ENCODE peak calls at places on chromosome 3, in five cellular contexts. W is astrocyte of the spinal cord; Y is body of pancreas; C is CD8-positive, alpha-beta T cell; Z is PC-3. U is an unnamed sample.

GRCh38 chr3:47343471-47343971 is 37.3 kb upstream of the PTPN23 start:
- DNase-seq in W (no peak), Z (no peak), Y (no peak), C (no peak), U (no peak)

GRCh38 chr3:188037116-188037718 is 116.7 kb upstream of the LPP start:
- DNase-seq in Z (peak), C (no peak), Y (peak), W (peak), U (peak)

GRCh38 chr3:194255252-194256039 is 95.7 kb downstream of the CPN2 start:
- DNase-seq in W (no peak), C (peak), Y (peak), Z (no peak), U (no peak)

GRCh38 chr3:11612515-11613184 is 31.1 kb downstream of the VGLL4 start:
- DNase-seq in Y (no peak), C (no peak), W (no peak), Z (no peak), U (no peak)

GRCh38 chr3:152656207-152657001 is 178.5 kb upstream of the P2RY1 start:
- DNase-seq in W (peak), Z (no peak), Y (no peak), C (no peak), U (no peak)

GRCh38 chr3:29758108-29759020 is 477.5 kb downstream of the RBMS3 start:
- DNase-seq in W (peak), C (no peak), Y (peak), Z (peak), U (peak)

GRCh38 chr3:153973722-153974121 is 147.5 kb upstream of the ARHGEF26 start:
- DNase-seq in Z (no peak), C (no peak), Y (no peak), W (no peak), U (no peak)

GRCh38 chr3:33063651-33064051 is 33.3 kb downstream of the GLB1 start:
- DNase-seq in C (peak), Z (no peak), W (no peak), Y (no peak), U (no peak)

GRCh38 chr3:36729204-36730056 is 34.9 kb downstream of the DCLK3 start:
- DNase-seq in C (no peak), W (peak), Z (peak), Y (no peak), U (peak)

GRCh38 chr3:161649900-161650484 is 153.4 kb downstream of the OTOL1 start:
- DNase-seq in W (peak), Z (peak), C (no peak), Y (no peak), U (no peak)

GRCh38 chr3:72738752-72739520 is 109.3 kb downstream of the SHQ1 start:
- DNase-seq in W (no peak), C (peak), Y (peak), Z (no peak), U (peak)

GRCh38 chr3:46472056-46472455 is 7.4 kb upstream of the LTF start:
- DNase-seq in Y (no peak), Z (no peak), W (no peak), C (no peak), U (no peak)

GRCh38 chr3:188469228-188469885 is 315.4 kb downstream of the LPP start:
- DNase-seq in W (peak), C (no peak), Z (no peak), Y (peak), U (peak)

GRCh38 chr3:139326131-139326530 is 17.7 kb upstream of the MRPS22 start:
- DNase-seq in Z (no peak), C (no peak), W (no peak), Y (no peak), U (no peak)

GRCh38 chr3:11364181-11364580 is 92.0 kb downstream of the ATG7 start:
- DNase-seq in W (no peak), Y (no peak), Z (no peak), C (no peak), U (no peak)

GRCh38 chr3:46998852-46999515 is 19.5 kb downstream of the NBEAL2 start:
- DNase-seq in C (no peak), W (no peak), Y (no peak), Z (no peak), U (no peak)

GRCh38 chr3:129560269-129560787 is 17.4 kb downstream of the H1-8 start:
- DNase-seq in Y (no peak), Z (no peak), C (no peak), W (peak), U (no peak)

GRCh38 chr3:13770390-13771169 is 109.3 kb downstream of the WNT7A start:
- DNase-seq in Z (peak), Y (peak), W (no peak), C (no peak), U (no peak)

GRCh38 chr3:180467177-180467576 is 134.8 kb upstream of the TTC14 start:
- DNase-seq in Y (no peak), W (no peak), Z (peak), C (no peak), U (no peak)

GRCh38 chr3:25938566-25939325 is 148.9 kb downstream of the OXSM start:
- DNase-seq in Z (no peak), Y (no peak), C (no peak), W (no peak), U (no peak)

GRCh38 chr3:164024786-164025185 is 1053.5 kb downstream of the SI start:
- DNase-seq in Y (no peak), Z (peak), W (no peak), C (no peak), U (no peak)

GRCh38 chr3:173743111-173743510 is 345.6 kb downstream of the NLGN1 start:
- DNase-seq in Z (no peak), W (peak), Y (no peak), C (no peak), U (no peak)

GRCh38 chr3:30518201-30518864 is 88.1 kb upstream of the TGFBR2 start:
- DNase-seq in C (no peak), W (peak), Y (peak), Z (peak), U (peak)

GRCh38 chr3:190108789-190109188 is 11.9 kb downstream of the P3H2 start:
- DNase-seq in W (no peak), Y (no peak), C (no peak), Z (no peak), U (no peak)

GRCh38 chr3:42843730-42844713 is 31.7 kb downstream of the CYP8B1 start:
- DNase-seq in C (no peak), Z (no peak), W (no peak), Y (no peak), U (no peak)

GRCh38 chr3:121505256-121505655 is 40.5 kb downstream of the POLQ start:
- DNase-seq in Z (no peak), W (no peak), Y (no peak), C (no peak), U (no peak)

GRCh38 chr3:136236109-136236508 is 14.0 kb upstream of the PCCB start:
- DNase-seq in W (no peak), Z (no peak), C (no peak), Y (no peak), U (no peak)

GRCh38 chr3:158847466-158847849 is 45.6 kb downstream of the MFSD1 start:
- DNase-seq in C (no peak), Y (no peak), W (no peak), Z (peak), U (no peak)

GRCh38 chr3:25537476-25537875 is 109.4 kb downstream of the RARB start:
- DNase-seq in Y (no peak), W (no peak), Z (no peak), C (no peak), U (no peak)

GRCh38 chr3:50502584-50503423 is 630 bp downstream of the CACNA2D2 start:
- DNase-seq in C (peak), Y (no peak), Z (no peak), W (no peak), U (no peak)

GRCh38 chr3:64188810-64189560 is 36.3 kb downstream of the PRICKLE2 start:
- DNase-seq in Y (peak), C (no peak), W (peak), Z (peak), U (peak)

GRCh38 chr3:64909757-64910475 is 222.1 kb upstream of the ADAMTS9 start:
- DNase-seq in Y (no peak), W (no peak), C (no peak), Z (no peak), U (no peak)

GRCh38 chr3:155741081-155741480 is 3.8 kb downstream of the PLCH1 start:
- DNase-seq in Z (no peak), C (no peak), Y (no peak), W (no peak), U (no peak)

GRCh38 chr3:155738580-155739076 is 6.2 kb downstream of the PLCH1 start:
- DNase-seq in Z (no peak), C (no peak), Y (no peak), W (no peak), U (no peak)

GRCh38 chr3:155737844-155738460 is 6.9 kb downstream of the PLCH1 start:
- DNase-seq in Y (peak), C (no peak), Z (peak), W (no peak), U (no peak)

GRCh38 chr3:155741598-155741997 is 3.3 kb downstream of the PLCH1 start:
- DNase-seq in Y (no peak), C (no peak), Z (no peak), W (no peak), U (no peak)

GRCh38 chr3:155739154-155739553 is 5.7 kb downstream of the PLCH1 start:
- DNase-seq in W (no peak), Y (no peak), C (no peak), Z (no peak), U (peak)
- TF ChIP-seq CTCF in W (no peak), Y (no peak), C (no peak), Z (peak), U (no peak)

GRCh38 chr3:18870074-18870640 is 278.2 kb upstream of the KCNH8 start:
- DNase-seq in Y (no peak), W (no peak), Z (no peak), C (no peak), U (peak)
- TF ChIP-seq CTCF in Y (no peak), W (no peak), Z (no peak), C (no peak), U (no peak)

GRCh38 chr3:71512000-71512399 is 71.5 kb downstream of the FOXP1 start:
- DNase-seq in C (peak), Z (peak), W (no peak), Y (no peak), U (no peak)
- TF ChIP-seq CTCF in C (peak), Z (peak), W (no peak), Y (no peak), U (no peak)

GRCh38 chr3:104628185-104628789 is 738.4 kb upstream of the ALCAM start:
- DNase-seq in Z (peak), Y (peak), W (peak), C (no peak), U (peak)
- TF ChIP-seq CTCF in Z (peak), Y (no peak), W (peak), C (no peak), U (peak)

GRCh38 chr3:56303508-56303907 is 164.8 kb downstream of the ERC2 start:
- DNase-seq in Z (peak), W (peak), C (no peak), Y (no peak), U (peak)
- TF ChIP-seq CTCF in Z (peak), W (peak), C (peak), Y (no peak), U (peak)

DNA sequence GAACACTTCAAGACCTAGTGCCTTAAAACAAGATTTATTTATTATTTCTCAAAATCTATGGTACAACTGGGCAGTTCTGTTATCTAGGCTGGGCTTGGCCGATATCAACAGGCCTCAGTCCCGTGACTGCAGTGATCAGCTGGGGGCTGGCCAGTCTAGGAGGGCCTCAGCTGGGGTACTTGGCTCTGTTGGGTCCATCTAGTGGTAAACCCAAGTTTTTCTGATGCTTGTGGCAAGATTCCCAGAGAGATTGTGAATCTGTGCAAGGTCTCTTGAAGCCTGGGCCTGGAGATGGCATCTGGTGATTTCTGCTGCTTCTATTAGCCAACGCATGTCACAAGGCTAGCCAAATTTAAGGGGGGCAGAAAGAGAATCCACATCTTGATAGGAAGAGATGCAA is 482.4 kb upstream of the SGO1 start:
- DNase-seq in Y (no peak), W (no peak), Z (peak), C (no peak), U (peak)
- TF ChIP-seq CTCF in Y (no peak), W (no peak), Z (peak), C (no peak), U (no peak)

GRCh38 chr3:48919215-48920138 is 835 bp downstream of the ARIH2 start:
- DNase-seq in C (peak), Z (peak), W (peak), Y (peak), U (peak)
- TF ChIP-seq CTCF in C (peak), Z (no peak), W (no peak), Y (no peak), U (no peak)

U was measured in MCF 10A.